ENCODE peak calls at places on chromosomes 4 and X, in nine cellular contexts. D, E, F, M, S, T, X, K and Z are unnamed samples.

GRCh38 chrX:153726286-153727107 is 1.8 kb downstream of the ABCD1 start:
- DNase-seq in D (no peak), E (peak; percentile 59), F (no peak), M (peak; percentile 47), S (peak; percentile 39), T (peak; percentile 36), X (no peak), K (no peak), Z (peak; percentile 94)

GRCh38 chr4:139025841-139026240 is 10.3 kb downstream of the NOCT start:
- DNase-seq in D (no peak), E (no peak), F (no peak), M (no peak), S (no peak), T (no peak), X (no peak), K (no peak), Z (no peak)

GRCh38 chr4:48350871-48351270 is 9.5 kb downstream of the SLAIN2 start:
- DNase-seq in D (no peak), E (no peak), F (no peak), M (no peak), S (no peak), T (no peak), X (no peak), K (no peak), Z (no peak)

GRCh38 chrX:400258-400657 is 13.6 kb upstream of the PPP2R3B start:
- DNase-seq in D (no peak), E (no peak), F (no peak), M (no peak), S (no peak), T (no peak), X (no peak), K (no peak), Z (no peak)

GRCh38 chrX:19566359-19567141 is 51.2 kb upstream of the MAP3K15 start:
- DNase-seq in D (peak; percentile 65), E (no peak), F (no peak), M (peak; percentile 78), S (peak; percentile 88), T (peak; percentile 8), X (no peak), K (no peak), Z (no peak)

GRCh38 chr4:1964971-1965370 is 43.8 kb downstream of the NELFA start:
- DNase-seq in D (no peak), E (no peak), F (no peak), M (no peak), S (no peak), T (no peak), X (no peak), K (no peak), Z (no peak)

GRCh38 chr4:21697583-21697982 is 251.0 kb downstream of the KCNIP4 start:
- DNase-seq in D (no peak), E (peak; percentile 57), F (no peak), M (peak; percentile 60), S (no peak), T (no peak), X (no peak), K (no peak), Z (no peak)

GRCh38 chr4:38523524-38524448 is 140.2 kb upstream of the KLF3 start:
- DNase-seq in D (no peak), E (no peak), F (no peak), M (peak; percentile 21), S (peak; percentile 17), T (peak; percentile 54), X (no peak), K (no peak), Z (no peak)

GRCh38 chrX:38514014-38514854 is 47.1 kb upstream of the TSPAN7 start:
- DNase-seq in D (no peak), E (no peak), F (no peak), M (no peak), S (peak; percentile 25), T (no peak), X (no peak), K (no peak), Z (no peak)

GRCh38 chr4:110139815-110140214 is 58.6 kb downstream of the ELOVL6 start:
- DNase-seq in D (no peak), E (no peak), F (no peak), M (no peak), S (no peak), T (no peak), X (no peak), K (no peak), Z (no peak)